ENCODE peak calls at places on chromosomes 6 and 20, in four cellular contexts. One of them, this sample, is unnamed.

GRCh38 chr20:44309763-44310663 is 989 bp downstream of the FITM2 start:
- DNase-seq in GM12878: no peak
- DNase-seq in HepG2: no peak
- DNase-seq in K562: peak
- DNase-seq in this sample: no peak

GRCh38 chr6:71047401-71047800 is 90.5 kb upstream of the B3GAT2 start:
- DNase-seq in HepG2: no peak
- DNase-seq in K562: no peak
- DNase-seq in GM12878: no peak
- DNase-seq in this sample: no peak

GRCh38 chr20:21387528-21387927 is 9.8 kb downstream of the NKX2-4 start:
- DNase-seq in GM12878: no peak
- DNase-seq in HepG2: no peak
- DNase-seq in K562: no peak
- DNase-seq in this sample: no peak

GRCh38 chr6:109009761-109010612 is 84.7 kb downstream of the SESN1 start:
- DNase-seq in GM12878: no peak
- DNase-seq in K562: no peak
- DNase-seq in HepG2: no peak
- DNase-seq in this sample: no peak

GRCh38 chr6:147063469-147064031 is 140.7 kb upstream of the STXBP5 start:
- DNase-seq in HepG2: peak
- DNase-seq in K562: no peak
- DNase-seq in GM12878: no peak
- DNase-seq in this sample: no peak

GRCh38 chr6:166830185-166830890 is 126.0 kb downstream of the RNASET2 start:
- DNase-seq in K562: no peak
- DNase-seq in HepG2: no peak
- DNase-seq in GM12878: peak
- DNase-seq in this sample: no peak

GRCh38 chr6:169635345-169635744 is 66.5 kb downstream of the WDR27 start:
- DNase-seq in GM12878: no peak
- DNase-seq in K562: no peak
- DNase-seq in HepG2: no peak
- DNase-seq in this sample: no peak

GRCh38 chr6:117795234-117795633 is 111.8 kb upstream of the SLC35F1 start:
- DNase-seq in K562: no peak
- DNase-seq in HepG2: no peak
- DNase-seq in GM12878: no peak
- DNase-seq in this sample: no peak

GRCh38 chr20:57536120-57536708 is 11.3 kb upstream of the CTCFL start:
- DNase-seq in HepG2: no peak
- DNase-seq in K562: no peak
- DNase-seq in GM12878: no peak
- DNase-seq in this sample: no peak

GRCh38 chr6:38776515-38776914 is 61.4 kb downstream of the DNAH8 start:
- DNase-seq in GM12878: no peak
- DNase-seq in K562: no peak
- DNase-seq in HepG2: no peak
- DNase-seq in this sample: no peak

GRCh38 chr6:45474376-45474775 is 96.6 kb upstream of the SUPT3H start:
- DNase-seq in HepG2: no peak
- DNase-seq in K562: no peak
- DNase-seq in GM12878: no peak
- DNase-seq in this sample: no peak

GRCh38 chr20:43384321-43384940 is 73.3 kb upstream of the SRSF6 start:
- DNase-seq in HepG2: no peak
- DNase-seq in GM12878: no peak
- DNase-seq in K562: no peak
- DNase-seq in this sample: no peak

GRCh38 chr6:24935753-24936152 is at the start of gene RIPOR2:
- DNase-seq in K562: no peak
- DNase-seq in GM12878: no peak
- DNase-seq in HepG2: no peak
- DNase-seq in this sample: no peak

GRCh38 chr20:17749979-17750721 is 50.4 kb downstream of the BANF2 start:
- DNase-seq in K562: no peak
- DNase-seq in HepG2: peak
- DNase-seq in GM12878: no peak
- DNase-seq in this sample: no peak

GRCh38 chr6:28215425-28215824 is 9.7 kb upstream of the ZSCAN9 start:
- DNase-seq in GM12878: no peak
- DNase-seq in K562: peak
- DNase-seq in HepG2: no peak
- DNase-seq in this sample: no peak

GRCh38 chr6:39273394-39273793 is 40.8 kb downstream of the KCNK17 start:
- DNase-seq in K562: no peak
- DNase-seq in GM12878: no peak
- DNase-seq in HepG2: no peak
- DNase-seq in this sample: peak

GRCh38 chr6:47428746-47429664 is 48.6 kb upstream of the CD2AP start:
- DNase-seq in K562: no peak
- DNase-seq in GM12878: no peak
- DNase-seq in HepG2: no peak
- DNase-seq in this sample: peak

GRCh38 chr20:7174554-7174953 is 407.1 kb downstream of the BMP2 start:
- DNase-seq in GM12878: no peak
- DNase-seq in HepG2: no peak
- DNase-seq in K562: no peak
- DNase-seq in this sample: no peak

GRCh38 chr20:54680872-54681297 is 205.5 kb downstream of the DOK5 start:
- DNase-seq in K562: peak
- DNase-seq in GM12878: no peak
- DNase-seq in HepG2: peak
- DNase-seq in this sample: peak

GRCh38 chr20:56400001-56400640 is 7.7 kb downstream of the CSTF1 start:
- DNase-seq in GM12878: peak
- DNase-seq in K562: peak
- DNase-seq in HepG2: peak
- DNase-seq in this sample: peak

GRCh38 chr6:53728570-53729194 is 63.1 kb upstream of the KLHL31 start:
- DNase-seq in HepG2: peak
- DNase-seq in GM12878: no peak
- DNase-seq in K562: peak
- DNase-seq in this sample: peak

GRCh38 chr6:75893776-75894152 is 144.7 kb downstream of the MYO6 start:
- DNase-seq in K562: no peak
- DNase-seq in GM12878: no peak
- DNase-seq in HepG2: no peak
- DNase-seq in this sample: no peak

GRCh38 chr6:134035823-134036296 is 16.6 kb downstream of the SLC2A12 start:
- DNase-seq in HepG2: peak
- DNase-seq in GM12878: peak
- DNase-seq in K562: no peak
- DNase-seq in this sample: no peak

GRCh38 chr6:163743796-163744195 is 329.3 kb downstream of the QKI start:
- DNase-seq in K562: no peak
- DNase-seq in HepG2: no peak
- DNase-seq in GM12878: no peak
- DNase-seq in this sample: no peak

GRCh38 chr6:158849899-158850806 is 31.0 kb upstream of the EZR start:
- DNase-seq in GM12878: no peak
- DNase-seq in HepG2: peak
- DNase-seq in K562: peak
- DNase-seq in this sample: no peak

GRCh38 chr20:5652626-5653573 is 97.3 kb upstream of the SHLD1 start:
- DNase-seq in K562: no peak
- DNase-seq in HepG2: no peak
- DNase-seq in GM12878: no peak
- DNase-seq in this sample: no peak

GRCh38 chr6:145756170-145756662 is 20.9 kb upstream of the EPM2A start:
- DNase-seq in K562: no peak
- DNase-seq in GM12878: no peak
- DNase-seq in HepG2: no peak
- DNase-seq in this sample: no peak

GRCh38 chr20:37519508-37520416 is 1.3 kb upstream of the NNAT start:
- DNase-seq in K562: peak
- DNase-seq in GM12878: no peak
- DNase-seq in HepG2: peak
- DNase-seq in this sample: no peak

GRCh38 chr20:25389858-25390537 is 637 bp downstream of the ABHD12 start:
- DNase-seq in K562: peak
- DNase-seq in GM12878: no peak
- DNase-seq in HepG2: no peak
- DNase-seq in this sample: no peak

GRCh38 chr20:48648482-48649051 is 179.2 kb downstream of the PREX1 start:
- DNase-seq in K562: no peak
- DNase-seq in HepG2: no peak
- DNase-seq in GM12878: no peak
- DNase-seq in this sample: no peak

GRCh38 chr6:26065952-26066380 is 21.3 kb upstream of the HFE start:
- DNase-seq in HepG2: peak
- DNase-seq in K562: peak
- DNase-seq in GM12878: peak
- DNase-seq in this sample: no peak

GRCh38 chr6:30518505-30518850 is 29.2 kb downstream of the HLA-E start:
- DNase-seq in K562: no peak
- DNase-seq in GM12878: no peak
- DNase-seq in HepG2: peak
- DNase-seq in this sample: no peak

GRCh38 chr6:21281366-21281765 is 312.2 kb upstream of the SOX4 start:
- DNase-seq in GM12878: no peak
- DNase-seq in HepG2: no peak
- DNase-seq in K562: no peak
- DNase-seq in this sample: no peak

GRCh38 chr6:79557683-79558082 is 20.5 kb upstream of the LCA5 start:
- DNase-seq in K562: no peak
- DNase-seq in GM12878: no peak
- DNase-seq in HepG2: no peak
- DNase-seq in this sample: no peak

GRCh38 chr20:16368645-16369292 is 204.5 kb downstream of the KIF16B start:
- DNase-seq in GM12878: no peak
- DNase-seq in HepG2: peak
- DNase-seq in K562: no peak
- DNase-seq in this sample: no peak

GRCh38 chr6:142384455-142385332 is 82.9 kb downstream of the ADGRG6 start:
- DNase-seq in K562: no peak
- DNase-seq in HepG2: no peak
- DNase-seq in GM12878: no peak
- DNase-seq in this sample: no peak

GRCh38 chr6:167811689-167812487 is 14.8 kb upstream of the AFDN start:
- DNase-seq in GM12878: no peak
- DNase-seq in K562: peak
- DNase-seq in HepG2: no peak
- DNase-seq in this sample: peak

DNA sequence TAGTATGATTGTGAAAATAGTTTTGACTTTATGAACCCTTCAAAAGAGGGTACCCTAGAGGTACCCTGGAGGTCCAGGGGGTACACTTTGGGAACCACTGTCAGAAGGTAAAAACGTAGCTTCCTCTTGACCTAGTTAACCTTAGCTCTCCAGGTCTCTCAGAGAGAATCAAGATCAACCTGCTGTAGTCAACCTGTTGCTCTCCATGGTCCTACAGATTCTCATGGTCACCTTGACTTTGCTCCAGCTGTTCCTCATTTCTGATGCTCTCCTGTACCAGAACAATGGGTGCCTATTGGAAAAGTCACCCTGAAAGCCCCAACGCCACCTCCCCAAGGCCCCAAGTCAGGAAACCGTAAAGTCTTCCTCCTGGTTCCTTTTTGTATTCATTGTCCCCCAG is 294.4 kb upstream of the CDH4 start:
- DNase-seq in K562: no peak
- DNase-seq in GM12878: no peak
- DNase-seq in HepG2: no peak
- DNase-seq in this sample: no peak
- TF ChIP-seq EP300 in K562: no peak
- TF ChIP-seq EP300 in GM12878: no peak
- TF ChIP-seq EP300 in HepG2: no peak
- TF ChIP-seq EP300 in this sample: no peak

DNA sequence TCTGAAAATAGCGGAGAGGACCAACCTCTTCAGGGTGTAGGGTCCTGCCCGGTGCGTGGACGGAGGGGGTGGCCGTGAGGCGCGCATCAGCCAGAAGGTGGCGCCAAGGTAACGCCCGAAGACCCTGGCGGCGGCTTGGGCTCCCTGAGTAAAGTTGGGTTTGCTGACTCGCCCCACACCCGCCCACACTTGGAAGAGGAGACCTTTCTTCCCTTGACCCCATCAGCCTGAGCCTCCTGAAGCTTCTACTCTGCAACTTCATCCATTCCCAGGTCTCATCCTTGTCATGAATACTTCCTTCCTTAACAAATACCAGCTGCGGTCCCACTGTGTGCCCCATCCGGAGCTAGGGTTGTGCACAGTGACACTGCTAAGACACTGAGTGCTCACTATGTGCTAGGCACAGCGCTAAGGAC is 14.6 kb downstream of the CD40 start:
- DNase-seq in K562: peak
- DNase-seq in HepG2: peak
- DNase-seq in GM12878: no peak
- DNase-seq in this sample: peak
- TF ChIP-seq HDAC6 in K562: no peak
- TF ChIP-seq HDAC6 in HepG2: no peak
- TF ChIP-seq HDAC6 in GM12878: no peak
- TF ChIP-seq HDAC6 in this sample: no peak

DNA sequence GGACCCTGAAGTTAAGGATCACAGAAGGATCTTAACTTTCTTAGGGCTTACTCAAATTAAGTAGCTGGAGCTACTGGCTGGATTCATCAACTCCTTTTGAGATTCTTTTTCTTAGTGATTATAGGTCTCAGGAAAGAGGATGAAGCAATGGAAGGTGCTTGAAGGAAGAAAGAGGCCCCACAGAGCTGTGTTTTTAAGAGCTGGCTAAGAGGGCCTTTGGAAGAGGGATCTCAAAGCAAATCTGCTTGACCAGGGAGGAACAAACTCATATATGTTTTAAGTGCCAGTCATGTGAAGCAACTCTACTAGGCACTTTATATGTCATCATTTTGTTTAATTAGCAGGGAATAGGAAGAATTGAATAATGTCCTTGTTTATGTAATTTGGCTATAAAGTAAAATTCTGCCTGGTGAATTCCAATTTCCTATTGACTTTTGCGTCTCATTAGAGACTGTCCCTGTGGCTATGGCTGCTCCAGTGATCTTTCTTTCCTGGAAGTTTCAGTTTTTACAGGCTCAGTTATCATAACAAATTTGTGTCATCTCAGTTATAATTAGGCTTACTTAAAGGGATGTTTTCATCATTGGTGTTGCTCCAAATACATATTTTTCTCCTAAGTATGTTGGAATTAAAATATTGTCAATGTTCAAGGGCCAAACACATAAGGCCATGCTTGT is 222.8 kb upstream of the CITED2 start:
- DNase-seq in GM12878: no peak
- DNase-seq in K562: no peak
- DNase-seq in HepG2: no peak
- DNase-seq in this sample: no peak
- TF ChIP-seq KDM1A in GM12878: no peak
- TF ChIP-seq KDM1A in K562: no peak
- TF ChIP-seq KDM1A in HepG2: no peak
- TF ChIP-seq KDM1A in this sample: no peak

GRCh38 chr6:3237761-3238662 is 10.6 kb upstream of the TUBB2B start:
- DNase-seq in K562: no peak
- DNase-seq in HepG2: no peak
- DNase-seq in GM12878: no peak
- DNase-seq in this sample: no peak
- TF ChIP-seq EP300 in K562: no peak
- TF ChIP-seq EP300 in HepG2: no peak
- TF ChIP-seq EP300 in GM12878: no peak
- TF ChIP-seq EP300 in this sample: no peak

GRCh38 chr6:6781172-6781876 is 192.8 kb downstream of the LY86 start:
- DNase-seq in GM12878: no peak
- DNase-seq in HepG2: no peak
- DNase-seq in K562: no peak
- DNase-seq in this sample: no peak
- TF ChIP-seq HDAC6 in GM12878: no peak
- TF ChIP-seq HDAC6 in HepG2: no peak
- TF ChIP-seq HDAC6 in K562: no peak
- TF ChIP-seq HDAC6 in this sample: no peak